ENCODE peak calls at places on chromosomes 16 and 17, in five cellular contexts. K, M, S, P and D are unnamed samples.

GRCh38 chr17:1049446-1050225 is 52.7 kb downstream of the TIMM22 start:
- DNase-seq in K (no peak), M (no peak), S (no peak), P (no peak), D (no peak)

GRCh38 chr16:50331570-50331969 is 37.2 kb downstream of the BRD7 start:
- DNase-seq in K (no peak), M (no peak), S (no peak), P (no peak), D (no peak)

GRCh38 chr17:31467502-31468256 is 76.2 kb downstream of the RAB11FIP4 start:
- DNase-seq in K (peak), M (no peak), S (no peak), P (no peak), D (peak)

GRCh38 chr16:64012166-64012565 is 1109.7 kb downstream of the CDH11 start:
- DNase-seq in K (no peak), M (no peak), S (no peak), P (no peak), D (no peak)

GRCh38 chr17:48676963-48677558 is 45.3 kb downstream of the PRAC1 start:
- DNase-seq in K (no peak), M (no peak), S (no peak), P (no peak), D (no peak)

GRCh38 chr17:72657467-72658317 is 434.8 kb downstream of the SLC39A11 start:
- DNase-seq in K (no peak), M (no peak), S (no peak), P (no peak), D (no peak)

GRCh38 chr16:49260253-49260652 is 21.4 kb downstream of the CBLN1 start:
- DNase-seq in K (no peak), M (no peak), S (no peak), P (no peak), D (no peak)

GRCh38 chr16:30658731-30659506 is 688 bp downstream of the FBRS start:
- DNase-seq in K (peak), M (peak), S (peak), P (peak), D (peak)

GRCh38 chr17:69043098-69043497 is 17.6 kb downstream of the ABCA9 start:
- DNase-seq in K (no peak), M (no peak), S (no peak), P (no peak), D (no peak)

GRCh38 chr16:83995756-83996155 is 27.7 kb downstream of the NECAB2 start:
- DNase-seq in K (no peak), M (no peak), S (peak), P (peak), D (no peak)

DNA sequence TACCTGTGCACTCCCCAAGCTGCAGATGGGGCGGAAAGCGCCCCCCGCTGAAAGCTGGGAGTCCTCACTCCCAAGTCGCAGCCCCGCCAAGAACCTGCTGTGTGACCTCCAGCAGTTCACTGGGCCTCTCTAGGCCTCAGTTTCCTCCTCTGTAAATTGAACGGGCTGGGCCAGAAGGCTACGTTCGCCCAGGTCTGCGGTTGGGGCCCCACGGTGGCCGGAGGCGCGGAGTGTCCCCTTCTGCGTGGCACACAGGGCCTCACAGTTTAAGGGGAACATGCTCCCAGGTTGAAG is 628 bp downstream of the GALK1 start:
- DNase-seq in K (no peak), M (no peak), S (no peak), P (no peak), D (no peak)
- H3K27ac ChIP-seq in K (peak), M (no peak), S (no peak), P (peak), D (peak)

GRCh38 chr17:28573966-28574480 is 2.7 kb downstream of the ALDOC start:
- DNase-seq in K (no peak), M (no peak), S (no peak), P (no peak), D (no peak)

GRCh38 chr17:28573521-28573920 is 2.2 kb upstream of the PIGS start:
- DNase-seq in K (no peak), M (no peak), S (no peak), P (no peak), D (no peak)

GRCh38 chr17:28574536-28574935 is 2.2 kb downstream of the ALDOC start:
- DNase-seq in K (no peak), M (no peak), S (no peak), P (no peak), D (no peak)

GRCh38 chr17:28576758-28577465 is at the start of gene ALDOC:
- DNase-seq in K (peak), M (peak), S (peak), P (peak), D (peak)

DNA sequence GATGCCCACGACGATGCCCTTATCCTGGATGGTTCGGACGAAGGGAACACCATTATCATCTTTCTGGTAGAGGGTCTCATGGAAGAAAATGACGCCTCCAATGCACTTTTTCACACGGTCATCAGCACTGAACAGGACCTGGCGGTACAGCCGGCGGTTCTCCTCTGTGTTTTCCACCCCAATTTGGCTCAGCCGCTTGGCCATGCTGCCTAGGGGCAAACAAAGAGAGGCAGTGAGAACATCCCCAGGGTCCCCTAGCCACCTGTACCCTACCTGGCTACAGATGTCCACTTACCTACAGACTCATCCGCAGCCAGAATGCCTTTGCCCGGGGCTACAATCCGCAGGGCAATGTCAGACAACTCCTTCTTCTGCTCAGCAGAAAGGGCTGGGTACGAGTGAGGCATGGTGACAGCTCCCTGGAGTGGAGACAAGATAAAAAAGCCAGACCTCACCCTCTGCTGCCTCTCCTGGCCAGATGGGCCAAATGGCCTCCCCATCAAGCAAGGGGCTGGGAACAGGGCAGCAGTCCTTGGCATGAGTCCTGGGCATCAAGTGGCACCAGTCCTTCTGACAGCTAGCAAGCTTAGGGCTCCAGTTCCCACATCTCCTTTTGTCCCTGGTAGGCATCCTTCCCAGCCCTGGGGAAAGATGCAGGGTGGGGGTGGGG is 1.4 kb downstream of the ALDOC start:
- DNase-seq in K (peak), M (no peak), S (no peak), P (no peak), D (no peak)
- TF ChIP-seq CTCF in K (no peak), M (no peak), S (no peak), P (no peak), D (no peak)

DNA sequence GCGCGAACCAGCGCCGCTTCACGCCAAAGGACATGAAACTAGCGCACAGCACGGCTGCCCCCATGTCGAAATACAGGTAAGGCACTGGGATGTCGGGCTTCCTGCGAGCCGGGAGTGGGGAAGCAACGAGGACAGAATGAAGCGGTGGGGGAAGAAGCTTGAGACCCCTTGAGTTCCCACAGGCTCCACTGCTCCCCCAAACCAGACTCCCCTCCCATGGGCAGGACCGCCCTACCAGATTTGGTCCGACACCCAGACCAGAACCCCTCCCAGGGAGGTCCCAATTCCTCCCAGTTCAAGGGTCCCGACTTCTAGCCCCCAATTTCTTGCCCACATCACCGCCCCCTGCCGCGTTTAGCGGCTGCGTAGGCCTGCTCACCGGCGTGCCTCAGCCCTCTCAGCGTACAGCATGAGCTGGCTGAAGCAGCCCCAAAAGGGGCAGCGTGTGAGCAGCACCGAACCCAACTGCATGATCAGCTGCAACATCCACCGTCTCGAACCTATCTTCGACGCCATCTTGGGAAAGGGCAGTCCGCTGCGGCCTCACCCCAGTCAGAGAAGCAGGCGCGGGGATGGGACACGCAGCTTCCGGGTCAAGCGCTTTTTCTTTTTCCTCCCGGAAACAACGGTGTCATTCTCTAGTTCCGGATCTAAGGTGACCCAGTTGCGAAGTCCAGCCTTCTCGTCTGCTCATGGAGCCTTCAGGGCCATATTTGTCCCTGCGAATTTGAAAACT is at the start of gene TMEM101:
- DNase-seq in K (peak), M (peak), S (peak), P (peak), D (peak)
- H3K27ac ChIP-seq in K (peak), M (no peak), S (no peak), P (peak), D (peak)

GRCh38 chr16:85524365-85524629 is 88.8 kb upstream of the GSE1 start:
- DNase-seq in K (no peak), M (no peak), S (no peak), P (no peak), D (no peak)

GRCh38 chr16:85524630-85525463 is 88.3 kb upstream of the GSE1 start:
- DNase-seq in K (peak), M (no peak), S (no peak), P (peak), D (peak)

GRCh38 chr16:85526132-85526731 is 86.9 kb upstream of the GSE1 start:
- DNase-seq in K (peak), M (no peak), S (no peak), P (no peak), D (no peak)

GRCh38 chr16:85527042-85527766 is 85.9 kb upstream of the GSE1 start:
- DNase-seq in K (no peak), M (no peak), S (no peak), P (no peak), D (peak)

GRCh38 chr16:85525464-85526117 is 87.5 kb upstream of the GSE1 start:
- DNase-seq in K (no peak), M (no peak), S (no peak), P (no peak), D (no peak)
- TF ChIP-seq CTCF in K (no peak), M (no peak), S (no peak), P (no peak), D (no peak)

GRCh38 chr17:58968662-58969061 is 138.0 kb downstream of the TRIM37 start:
- DNase-seq in K (no peak), M (no peak), S (no peak), P (no peak), D (no peak)
- H3K27ac ChIP-seq in K (no peak), M (no peak), S (no peak), P (no peak), D (no peak)